ENCODE peak calls at places on chromosomes 12 and 14, in nine cellular contexts. Y is epithelial cell of esophagus, S is Caco-2, R is A549, W is foreskin fibroblast, N is vagina, T is AG04450, D is H9, B is tibial nerve. Q is an unnamed sample.

GRCh38 chr14:20613094-20614037 is 22.2 kb upstream of the RNASE12 start:
- DNase-seq in Y (peak; percentile 94), S (peak; percentile 96), R (peak; percentile 99), W (peak; percentile 97), N (no peak), T (peak; percentile 97), D (peak; percentile 94), B (peak; percentile 66), Q (peak; percentile 78)

GRCh38 chr12:57552692-57553321 is 3.0 kb downstream of the KIF5A start:
- DNase-seq in Y (no peak), S (no peak), R (no peak), W (peak; percentile 30), N (no peak), T (no peak), D (no peak), B (no peak), Q (no peak)

GRCh38 chr12:40141996-40142395 is 36.1 kb upstream of the SLC2A13 start:
- DNase-seq in Y (peak; percentile 39), S (no peak), R (no peak), W (no peak), N (no peak), T (no peak), D (no peak), B (no peak), Q (no peak)

GRCh38 chr12:4723226-4723625 is 3.0 kb downstream of the GALNT8 start:
- DNase-seq in Y (no peak), S (no peak), R (no peak), W (no peak), N (no peak), T (no peak), D (no peak), B (no peak), Q (no peak)

GRCh38 chr14:69687963-69688649 is 76.7 kb downstream of the SUSD6 start:
- DNase-seq in Y (no peak), S (no peak), R (no peak), W (no peak), N (no peak), T (no peak), D (no peak), B (no peak), Q (no peak)

GRCh38 chr12:62435337-62436163 is 31.1 kb upstream of the MON2 start:
- DNase-seq in Y (peak; percentile 33), S (peak; percentile 63), R (peak; percentile 80), W (peak; percentile 49), N (no peak), T (peak; percentile 49), D (peak; percentile 88), B (no peak), Q (peak; percentile 51)

GRCh38 chr12:11228268-11228879 is 41.1 kb downstream of the PRB3 start:
- DNase-seq in Y (peak; percentile 72), S (peak; percentile 71), R (peak; percentile 57), W (peak; percentile 10), N (no peak), T (no peak), D (peak; percentile 79), B (no peak), Q (peak; percentile 65)

GRCh38 chr14:93040443-93040842 is 75.3 kb downstream of the ITPK1 start:
- DNase-seq in Y (no peak), S (no peak), R (no peak), W (no peak), N (no peak), T (no peak), D (no peak), B (no peak), Q (no peak)

GRCh38 chr12:101582937-101583336 is 11.8 kb upstream of the MYBPC1 start:
- DNase-seq in Y (no peak), S (no peak), R (no peak), W (no peak), N (no peak), T (no peak), D (no peak), B (no peak), Q (no peak)

GRCh38 chr14:102509744-102510615 is at the start of gene ANKRD9:
- DNase-seq in Y (peak; percentile 95), S (peak; percentile 93), R (peak; percentile 93), W (peak; percentile 90), N (no peak), T (peak; percentile 77), D (peak; percentile 95), B (peak; percentile 93), Q (peak; percentile 98)

GRCh38 chr14:48304729-48305128 is 629.3 kb upstream of the MDGA2 start:
- DNase-seq in Y (no peak), S (no peak), R (no peak), W (no peak), N (no peak), T (no peak), D (no peak), B (no peak), Q (no peak)

GRCh38 chr14:61620130-61620946 is 75.0 kb upstream of the HIF1A start:
- DNase-seq in Y (peak; percentile 30), S (no peak), R (no peak), W (peak; percentile 94), N (no peak), T (peak; percentile 57), D (no peak), B (no peak), Q (no peak)

GRCh38 chr14:64727551-64728071 is 23.4 kb downstream of the PLEKHG3 start:
- DNase-seq in Y (no peak), S (no peak), R (no peak), W (no peak), N (no peak), T (no peak), D (no peak), B (no peak), Q (no peak)

GRCh38 chr12:31214626-31215520 is 111.1 kb downstream of the SINHCAF start:
- DNase-seq in Y (no peak), S (no peak), R (no peak), W (no peak), N (no peak), T (no peak), D (no peak), B (no peak), Q (no peak)

GRCh38 chr14:103016071-103016470 is 41.3 kb downstream of the CDC42BPB start:
- DNase-seq in Y (no peak), S (no peak), R (no peak), W (no peak), N (no peak), T (no peak), D (peak; percentile 25), B (no peak), Q (no peak)

GRCh38 chr12:58917699-58918334 is 2.5 kb downstream of the LRIG3 start:
- DNase-seq in Y (peak; percentile 32), S (no peak), R (no peak), W (no peak), N (no peak), T (no peak), D (no peak), B (no peak), Q (no peak)

GRCh38 chr12:1935700-1936378 is 17.4 kb upstream of the CACNA2D4 start:
- DNase-seq in Y (no peak), S (no peak), R (no peak), W (no peak), N (peak; percentile 67), T (no peak), D (peak; percentile 29), B (no peak), Q (no peak)

GRCh38 chr12:109389146-109389545 is 41.4 kb downstream of the MYO1H start:
- DNase-seq in Y (no peak), S (peak; percentile 50), R (peak; percentile 60), W (no peak), N (no peak), T (no peak), D (no peak), B (no peak), Q (no peak)

GRCh38 chr14:74963705-74964271 is 8.4 kb upstream of the PGF start:
- DNase-seq in Y (peak; percentile 86), S (no peak), R (no peak), W (no peak), N (no peak), T (no peak), D (no peak), B (no peak), Q (no peak)

GRCh38 chr14:54609576-54609975 is 42.6 kb downstream of the SAMD4A start:
- DNase-seq in Y (no peak), S (no peak), R (no peak), W (no peak), N (no peak), T (no peak), D (no peak), B (no peak), Q (no peak)

GRCh38 chr14:58133739-58134138 is 18.3 kb downstream of the ARMH4 start:
- DNase-seq in Y (peak; percentile 89), S (no peak), R (peak; percentile 32), W (peak; percentile 7), N (no peak), T (peak; percentile 47), D (no peak), B (no peak), Q (no peak)

GRCh38 chr12:50222275-50222783 is 55.2 kb upstream of the CERS5 start:
- DNase-seq in Y (peak; percentile 86), S (no peak), R (peak; percentile 73), W (peak; percentile 86), N (no peak), T (peak; percentile 89), D (peak; percentile 74), B (peak; percentile 40), Q (peak; percentile 47)
- TF ChIP-seq CTCF in Y (peak; percentile 54), S (peak; percentile 17), R (no peak), W (peak; percentile 20), N (no peak), T (peak; percentile 58), D (peak; percentile 37), B (no peak), Q (no peak)

GRCh38 chr12:121796855-121797751 is 3.6 kb upstream of the RHOF start:
- DNase-seq in Y (peak; percentile 54), S (peak; percentile 97), R (peak; percentile 96), W (peak; percentile 93), N (no peak), T (no peak), D (peak; percentile 98), B (peak; percentile 94), Q (peak; percentile 88)
- TF ChIP-seq CTCF in Y (no peak), S (peak; percentile 33), R (peak; percentile 19), W (peak; percentile 42), N (peak; percentile 20), T (peak; percentile 42), D (peak; percentile 50), B (peak; percentile 73), Q (no peak)

GRCh38 chr14:91004987-91005386 is 55.5 kb downstream of the RPS6KA5 start:
- DNase-seq in Y (no peak), S (no peak), R (no peak), W (no peak), N (no peak), T (no peak), D (no peak), B (no peak), Q (no peak)
- TF ChIP-seq CTCF in Y (no peak), S (no peak), R (no peak), W (no peak), N (no peak), T (no peak), D (no peak), B (no peak), Q (no peak)

DNA sequence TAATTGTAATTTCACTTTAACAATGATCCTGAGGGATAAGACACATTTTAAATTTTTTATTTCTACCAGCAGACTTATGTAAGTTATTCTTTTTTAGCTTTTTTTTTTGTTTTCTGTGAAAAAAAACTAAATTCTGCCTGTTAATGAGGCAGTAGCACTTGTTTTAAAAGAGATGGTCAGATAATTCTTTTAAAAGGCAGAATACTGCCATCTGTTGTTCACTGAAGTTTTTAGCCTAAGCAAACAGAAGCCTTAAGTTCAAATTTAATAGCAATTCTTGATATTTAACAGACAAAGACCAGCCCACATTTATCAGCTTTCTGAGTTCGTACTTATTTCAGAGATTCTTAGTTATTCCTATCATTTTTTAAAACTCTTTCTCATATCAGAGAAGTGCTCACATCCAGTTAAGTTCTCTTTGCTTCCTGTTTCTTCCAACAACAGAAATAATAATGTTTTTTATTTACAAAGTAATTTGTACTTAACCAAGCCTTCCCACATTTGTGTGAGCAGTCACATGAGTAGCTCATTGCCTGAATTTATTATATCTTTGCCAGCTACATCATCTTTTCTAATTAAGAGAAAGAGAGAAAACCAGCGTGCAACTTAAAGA is 93.4 kb upstream of the SLCO1C1 start:
- DNase-seq in Y (peak; percentile 32), S (no peak), R (peak; percentile 79), W (peak; percentile 16), N (no peak), T (no peak), D (no peak), B (no peak), Q (no peak)
- TF ChIP-seq CTCF in Y (peak; percentile 37), S (peak; percentile 64), R (peak; percentile 70), W (peak; percentile 46), N (no peak), T (peak; percentile 56), D (peak; percentile 70), B (peak; percentile 48), Q (peak; percentile 45)

Q was measured in nephron progenitor cell.